ENCODE peak calls at places on chromosome 4, in ten cellular contexts. A is heart left ventricle, Q is kidney, S is foreskin fibroblast, O is upper lobe of right lung, Z is lower leg skin, R is fibroblast of mammary gland, U is uterus, V is A549, T is thoracic aorta. P is an unnamed sample.

GRCh38 chr4:37653601-37654000 is 32.6 kb downstream of the RELL1 start:
- DNase-seq in V (no peak), U (no peak), R (no peak), Q (no peak), A (no peak), S (peak), O (no peak), T (no peak), Z (no peak), P (no peak)

GRCh38 chr4:135065366-135065765 is 863.8 kb upstream of the PABPC4L start:
- DNase-seq in V (no peak), T (no peak), U (no peak), A (no peak), S (no peak), Q (no peak), R (no peak), Z (no peak), O (no peak), P (no peak)

GRCh38 chr4:105135746-105136145 is 10.9 kb upstream of the TET2 start:
- DNase-seq in S (no peak), U (no peak), Z (no peak), A (no peak), T (no peak), V (no peak), R (no peak), O (no peak), Q (no peak), P (no peak)

GRCh38 chr4:8132947-8133705 is 25.5 kb downstream of the ABLIM2 start:
- DNase-seq in O (no peak), U (no peak), Q (no peak), V (no peak), R (peak), A (no peak), T (no peak), Z (no peak), S (no peak), P (no peak)

GRCh38 chr4:168515222-168516011 is 18.6 kb downstream of the PALLD start:
- DNase-seq in V (no peak), A (peak), T (no peak), U (no peak), R (no peak), Q (no peak), O (no peak), Z (no peak), S (no peak), P (no peak)

GRCh38 chr4:150261571-150261970 is 183.3 kb downstream of the DCLK2 start:
- DNase-seq in Z (no peak), R (peak), Q (no peak), V (no peak), A (no peak), U (no peak), O (no peak), S (no peak), T (no peak), P (peak)

GRCh38 chr4:170259631-170260153 is 169.9 kb upstream of the AADAT start:
- DNase-seq in A (no peak), S (peak), Z (peak), Q (no peak), O (peak), U (peak), V (peak), R (peak), T (peak), P (peak)

GRCh38 chr4:41196633-41197332 is 17.6 kb downstream of the APBB2 start:
- DNase-seq in U (no peak), S (peak), O (no peak), Z (no peak), Q (no peak), V (no peak), A (no peak), R (peak), T (no peak), P (peak)

GRCh38 chr4:141977433-141977832 is 341.1 kb downstream of the IL15 start:
- DNase-seq in T (no peak), Q (no peak), S (peak), A (no peak), Z (no peak), U (no peak), R (no peak), V (no peak), O (no peak), P (no peak)

GRCh38 chr4:182916483-182917181 is 554 bp downstream of the DCTD start:
- DNase-seq in Q (peak), U (peak), R (peak), T (no peak), S (peak), V (peak), A (peak), O (peak), Z (peak), P (peak)

GRCh38 chr4:128606173-128606572 is 203.3 kb upstream of the JADE1 start:
- DNase-seq in O (no peak), R (peak), T (no peak), Q (no peak), U (no peak), A (no peak), Z (no peak), V (peak), S (peak), P (peak)

GRCh38 chr4:25873632-25874129 is 10.9 kb upstream of the SEL1L3 start:
- DNase-seq in A (no peak), Q (no peak), V (no peak), R (no peak), Z (no peak), U (no peak), O (no peak), S (no peak), T (no peak), P (no peak)

GRCh38 chr4:137909910-137910309 is 332.2 kb downstream of the SLC7A11 start:
- DNase-seq in U (peak), A (no peak), T (no peak), R (no peak), Q (no peak), O (peak), Z (no peak), V (no peak), S (no peak), P (no peak)

GRCh38 chr4:185542626-185543336 is 7.5 kb upstream of the PDLIM3 start:
- DNase-seq in T (no peak), A (peak), S (peak), Q (peak), U (peak), R (peak), Z (no peak), O (no peak), V (no peak), P (no peak)

GRCh38 chr4:113837397-113837796 is 75.9 kb upstream of the CAMK2D start:
- DNase-seq in O (no peak), U (no peak), T (no peak), V (peak), A (no peak), R (peak), Z (no peak), S (peak), Q (no peak), P (peak)

GRCh38 chr4:75142850-75143249 is 209.9 kb downstream of the PARM1 start:
- DNase-seq in R (peak), V (no peak), S (no peak), Z (no peak), O (no peak), T (no peak), U (no peak), Q (no peak), A (no peak), P (peak)

DNA sequence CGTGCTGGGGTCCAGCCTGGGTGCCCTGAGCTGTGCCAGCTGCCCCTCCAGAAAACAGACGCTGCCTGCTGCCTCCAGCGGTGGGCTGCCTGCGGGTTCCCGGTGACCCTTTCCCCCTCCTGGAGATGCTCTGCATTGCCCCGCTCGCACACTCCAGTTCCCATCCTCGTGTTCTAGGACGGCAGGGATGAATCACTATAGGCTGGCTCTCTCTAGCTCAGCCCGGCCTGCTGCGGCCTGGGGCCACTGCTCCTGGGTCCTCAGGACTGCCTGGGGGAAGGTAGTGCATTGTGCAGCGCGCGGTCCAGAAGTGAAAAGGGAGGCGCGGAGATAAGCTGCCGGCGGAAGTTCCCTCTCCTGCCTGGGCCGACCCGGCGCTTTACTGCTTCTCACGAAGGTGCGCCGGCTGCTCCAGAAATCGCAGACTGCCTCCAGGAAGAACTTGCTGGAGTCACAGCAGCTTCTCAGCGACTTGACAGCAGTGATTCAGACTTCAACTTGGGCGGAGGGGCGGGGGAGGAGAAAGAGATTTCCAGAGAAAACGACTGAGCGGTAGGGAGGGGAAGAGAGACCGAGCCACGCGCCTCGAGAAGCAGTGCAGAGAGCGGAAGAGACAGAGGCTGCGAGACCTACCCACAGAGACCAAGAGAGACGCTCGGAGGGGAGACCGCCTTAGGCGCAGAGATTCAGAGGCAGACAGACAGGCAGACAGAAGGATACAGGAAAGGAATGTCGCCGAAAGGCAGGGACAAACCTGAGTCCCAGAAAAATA is 6.7 kb upstream of the MSX1 start:
- DNase-seq in O (peak), Q (peak), A (peak), S (peak), V (no peak), T (peak), Z (no peak), R (peak), U (peak), P (peak)
- H3K4me3 ChIP-seq in O (peak), Q (peak), A (peak), S (peak), V (no peak), T (peak), Z (no peak), R (peak), U (peak), P (peak)

GRCh38 chr4:40040908-40041307 is 15.7 kb upstream of the N4BP2 start:
- DNase-seq in R (peak), S (no peak), T (no peak), O (no peak), V (no peak), Z (no peak), U (no peak), A (no peak), Q (no peak), P (no peak)
- TF ChIP-seq CTCF in R (no peak), S (no peak), T (no peak), O (no peak), V (no peak), Z (no peak), U (no peak), A (no peak), Q (no peak), P (no peak)

DNA sequence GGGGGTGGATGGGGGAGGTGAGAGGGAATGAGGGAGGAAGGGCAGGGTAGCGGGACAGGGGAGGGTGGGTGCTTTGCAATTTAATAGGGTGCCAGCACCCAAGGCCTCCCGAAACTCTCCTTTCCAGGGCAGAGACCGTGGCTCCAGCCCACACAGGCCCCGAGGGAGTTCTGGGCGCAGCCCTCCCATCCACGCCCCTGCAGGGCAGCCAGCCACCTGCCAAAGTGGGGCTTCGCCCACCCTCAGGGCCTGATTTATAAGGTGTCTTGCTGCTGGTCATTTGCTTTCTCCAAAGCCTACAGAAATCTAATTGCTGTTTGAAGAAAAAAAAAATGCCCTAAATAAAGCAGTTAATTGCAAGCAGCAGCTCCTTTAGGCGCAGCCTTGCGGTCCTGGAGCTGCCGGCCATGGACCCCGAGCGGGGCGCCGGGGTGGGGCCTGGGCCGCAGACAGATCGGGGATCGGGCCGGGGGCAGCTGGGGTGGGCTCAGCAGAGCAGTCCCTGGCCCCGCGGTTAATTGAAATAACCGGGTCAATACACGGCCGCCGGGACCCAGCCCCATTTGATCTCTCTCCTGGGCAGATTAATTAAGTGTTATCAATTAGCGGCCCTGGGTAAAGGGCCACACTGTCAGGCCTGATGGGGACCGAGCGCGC is 106.0 kb upstream of the NKX1-1 start:
- DNase-seq in S (no peak), T (no peak), U (no peak), R (no peak), Z (no peak), V (no peak), Q (peak), A (no peak), O (peak), P (no peak)
- H3K4me3 ChIP-seq in S (no peak), T (no peak), U (no peak), R (no peak), Z (no peak), V (no peak), Q (no peak), A (peak), O (no peak), P (peak)

GRCh38 chr4:5048721-5049120 is 2.6 kb upstream of the STK32B start:
- DNase-seq in Q (no peak), U (no peak), V (no peak), T (no peak), S (no peak), A (no peak), Z (peak), O (no peak), R (no peak), P (no peak)

GRCh38 chr4:5051210-5051691 is at the start of gene STK32B:
- DNase-seq in T (no peak), S (peak), O (peak), Z (peak), V (peak), R (peak), A (peak), Q (peak), U (peak), P (peak)

GRCh38 chr4:5052424-5052702 is 1.1 kb downstream of the STK32B start:
- DNase-seq in T (no peak), O (no peak), V (no peak), Q (no peak), A (no peak), Z (no peak), U (no peak), S (no peak), R (no peak), P (no peak)

GRCh38 chr4:5051692-5052423 is 578 bp downstream of the STK32B start:
- DNase-seq in O (peak), V (peak), U (no peak), T (no peak), R (no peak), S (peak), Z (peak), A (peak), Q (peak), P (peak)

GRCh38 chr4:5050520-5050955 is 742 bp upstream of the STK32B start:
- DNase-seq in V (peak), U (peak), R (peak), T (no peak), Q (peak), A (peak), S (peak), Z (peak), O (peak), P (peak)
- TF ChIP-seq CTCF in V (peak), U (peak), R (peak), T (peak), Q (peak), A (peak), S (peak), Z (no peak), O (peak), P (peak)

P was measured in AG10803.